ENCODE peak calls at places on chromosome 14, in seven cellular contexts. A, T, X, W, R, Q and Z are unnamed samples.

GRCh38 chr14:57657487-57657886 is 163.8 kb upstream of the CCDC198 start:
- DNase-seq in A (no peak), T (no peak), X (no peak), W (no peak), R (no peak), Q (no peak), Z (no peak)

GRCh38 chr14:96055065-96055752 is 16.0 kb downstream of the C14orf132 start:
- DNase-seq in A (no peak), T (peak; percentile 68), X (no peak), W (no peak), R (no peak), Q (no peak), Z (no peak)

GRCh38 chr14:104442107-104442551 is 137.4 kb upstream of the C14orf180 start:
- DNase-seq in A (no peak), T (no peak), X (peak; percentile 23), W (no peak), R (peak; percentile 64), Q (no peak), Z (no peak)

GRCh38 chr14:52354257-52354656 is 40.1 kb downstream of the PTGER2 start:
- DNase-seq in A (no peak), T (no peak), X (no peak), W (peak; percentile 20), R (no peak), Q (no peak), Z (no peak)

GRCh38 chr14:78897443-78897842 is 727.3 kb downstream of the NRXN3 start:
- DNase-seq in A (no peak), T (no peak), X (no peak), W (no peak), R (no peak), Q (no peak), Z (no peak)

GRCh38 chr14:74595006-74595735 is 16.9 kb downstream of the LTBP2 start:
- DNase-seq in A (no peak), T (peak; percentile 58), X (peak; percentile 59), W (peak; percentile 90), R (no peak), Q (no peak), Z (no peak)

GRCh38 chr14:72883963-72884362 is 9.9 kb downstream of the DPF3 start:
- DNase-seq in A (no peak), T (peak; percentile 42), X (no peak), W (peak; percentile 41), R (no peak), Q (peak; percentile 34), Z (no peak)

GRCh38 chr14:73796881-73797539 is 54.6 kb upstream of the PTGR2 start:
- DNase-seq in A (no peak), T (peak; percentile 56), X (no peak), W (peak; percentile 26), R (no peak), Q (no peak), Z (no peak)

GRCh38 chr14:79551591-79551990 is 659.7 kb downstream of the DIO2 start:
- DNase-seq in A (no peak), T (no peak), X (no peak), W (no peak), R (no peak), Q (no peak), Z (no peak)

GRCh38 chr14:60310086-60310684 is 61.2 kb downstream of the PPM1A start:
- DNase-seq in A (no peak), T (peak; percentile 26), X (no peak), W (no peak), R (no peak), Q (no peak), Z (no peak)

GRCh38 chr14:104117341-104118005 is 20.9 kb upstream of the KIF26A start:
- DNase-seq in A (peak; percentile 44), T (no peak), X (no peak), W (no peak), R (no peak), Q (no peak), Z (no peak)

GRCh38 chr14:73239463-73240241 is 2.3 kb downstream of the PAPLN start:
- DNase-seq in A (peak; percentile 67), T (peak; percentile 92), X (no peak), W (peak; percentile 63), R (no peak), Q (peak; percentile 25), Z (no peak)

GRCh38 chr14:79354336-79354735 is 857.0 kb downstream of the DIO2 start:
- DNase-seq in A (no peak), T (peak; percentile 73), X (no peak), W (no peak), R (no peak), Q (no peak), Z (no peak)

GRCh38 chr14:100838493-100839440 is 12.8 kb downstream of the MEG3 start:
- DNase-seq in A (peak; percentile 85), T (no peak), X (no peak), W (peak; percentile 15), R (no peak), Q (no peak), Z (no peak)

GRCh38 chr14:52949711-52950409 is 990 bp downstream of the FERMT2 start:
- DNase-seq in A (peak; percentile 22), T (peak; percentile 70), X (peak; percentile 49), W (peak; percentile 70), R (no peak), Q (no peak), Z (no peak)

GRCh38 chr14:57061009-57061711 is 207.5 kb downstream of the EXOC5 start:
- DNase-seq in A (no peak), T (no peak), X (no peak), W (no peak), R (no peak), Q (no peak), Z (no peak)

GRCh38 chr14:104207142-104207845 is 68.9 kb downstream of the KIF26A start:
- DNase-seq in A (no peak), T (no peak), X (no peak), W (no peak), R (no peak), Q (no peak), Z (no peak)

GRCh38 chr14:99564256-99564902 is 39.6 kb downstream of the CCDC85C start:
- DNase-seq in A (no peak), T (peak; percentile 86), X (no peak), W (peak; percentile 88), R (no peak), Q (no peak), Z (no peak)

GRCh38 chr14:101408077-101408831 is 153.0 kb upstream of the DIO3 start:
- DNase-seq in A (no peak), T (peak; percentile 80), X (no peak), W (peak; percentile 46), R (no peak), Q (no peak), Z (no peak)

GRCh38 chr14:34040765-34041164 is 89.9 kb upstream of the EGLN3 start:
- DNase-seq in A (no peak), T (no peak), X (no peak), W (no peak), R (no peak), Q (no peak), Z (no peak)

GRCh38 chr14:34044373-34044637 is 93.4 kb upstream of the EGLN3 start:
- DNase-seq in A (no peak), T (no peak), X (no peak), W (no peak), R (no peak), Q (no peak), Z (no peak)

GRCh38 chr14:34044666-34045306 is 93.9 kb upstream of the EGLN3 start:
- DNase-seq in A (no peak), T (no peak), X (no peak), W (no peak), R (no peak), Q (no peak), Z (no peak)

GRCh38 chr14:34041220-34041619 is 90.3 kb upstream of the EGLN3 start:
- DNase-seq in A (no peak), T (no peak), X (no peak), W (no peak), R (no peak), Q (no peak), Z (no peak)

DNA sequence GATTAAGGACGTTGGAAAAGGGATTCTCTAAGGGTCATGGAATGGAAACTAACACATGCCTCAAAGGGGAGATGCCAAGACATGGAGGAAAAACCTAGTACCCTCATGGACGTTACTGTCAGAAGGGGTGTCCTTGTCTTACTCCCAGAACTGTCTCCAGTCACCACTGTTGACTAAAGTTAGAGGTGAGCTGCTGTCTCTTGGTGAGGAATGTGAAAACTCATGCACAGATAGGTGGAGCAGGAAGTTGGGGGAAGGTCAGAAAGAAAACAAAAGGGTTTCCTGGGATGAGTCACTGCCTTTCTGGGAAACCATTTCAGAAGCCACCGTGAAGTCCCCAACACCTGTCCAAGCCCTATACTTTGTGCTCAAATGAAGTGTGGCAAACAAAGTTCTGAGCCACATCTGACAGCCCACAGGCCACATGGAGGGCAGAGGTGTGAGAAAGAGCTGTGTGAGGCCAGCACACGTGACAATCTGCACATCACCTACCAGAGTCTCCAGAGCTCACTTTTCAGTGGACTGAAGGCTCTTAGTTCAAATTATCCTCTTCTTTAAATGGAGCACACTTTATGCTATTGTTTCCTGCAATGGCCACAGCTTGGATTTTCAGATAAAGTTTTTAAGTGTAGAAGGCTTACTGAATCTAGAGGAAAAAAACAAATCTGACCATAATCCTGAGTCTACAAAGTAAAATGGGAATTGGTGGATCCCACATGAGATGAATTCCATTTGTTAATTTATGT is 92.9 kb upstream of the EGLN3 start:
- DNase-seq in A (no peak), T (no peak), X (no peak), W (no peak), R (no peak), Q (peak; percentile 42), Z (peak; percentile 56)
- TF ChIP-seq CTCF in A (no peak), T (no peak), X (no peak), W (no peak), R (no peak), Q (no peak), Z (no peak)

DNA sequence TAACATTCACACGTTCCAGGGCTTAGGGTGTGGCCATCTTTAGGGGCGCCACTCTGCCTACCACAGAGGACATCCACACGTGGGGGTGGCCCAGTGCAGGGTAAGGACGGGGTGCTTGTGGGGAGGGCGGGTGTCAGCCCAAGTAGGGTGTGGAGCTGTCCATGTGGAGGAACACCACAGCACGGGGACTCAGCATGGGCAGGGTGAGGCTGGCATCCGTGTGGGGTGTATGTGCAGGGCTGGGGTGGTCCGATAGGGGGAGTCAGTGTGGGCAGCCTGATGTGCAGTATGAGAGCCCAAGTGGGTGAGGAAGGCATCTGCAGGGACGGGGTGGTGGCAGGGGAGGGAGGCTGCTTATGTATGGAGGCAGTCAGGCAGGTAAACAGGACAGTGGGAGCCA is 17.7 kb downstream of the PSMC1 start:
- DNase-seq in A (no peak), T (no peak), X (no peak), W (no peak), R (no peak), Q (no peak), Z (no peak)
- TF ChIP-seq CTCF in A (peak; percentile 28), T (peak; percentile 9), X (no peak), W (no peak), R (peak; percentile 26), Q (no peak), Z (no peak)

DNA sequence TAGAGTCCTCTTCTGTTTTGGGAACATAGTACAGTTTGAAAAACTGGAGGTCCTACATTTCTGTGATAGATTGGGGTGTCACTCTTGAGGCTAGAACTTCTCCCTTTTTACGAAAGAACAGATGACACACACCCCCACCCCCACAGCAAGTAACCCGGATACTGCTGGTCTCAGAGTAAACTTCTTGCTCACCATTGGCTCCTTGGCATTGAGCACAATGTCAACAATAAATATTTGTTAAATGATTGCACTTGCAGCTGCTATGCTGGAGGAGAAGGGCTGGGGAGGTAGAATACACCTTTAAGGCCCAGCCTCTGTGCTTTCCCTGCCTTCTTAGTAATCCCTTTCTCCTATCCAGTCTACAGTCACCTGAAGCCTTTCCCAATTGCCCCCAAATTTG is 149.8 kb downstream of the TGFB3 start:
- DNase-seq in A (no peak), T (peak; percentile 69), X (peak; percentile 45), W (no peak), R (no peak), Q (no peak), Z (no peak)
- TF ChIP-seq CTCF in A (no peak), T (no peak), X (no peak), W (no peak), R (no peak), Q (no peak), Z (no peak)

GRCh38 chr14:46451800-46452199 is 199.8 kb downstream of the RPL10L start:
- DNase-seq in A (no peak), T (no peak), X (no peak), W (no peak), R (no peak), Q (no peak), Z (no peak)
- TF ChIP-seq CTCF in A (no peak), T (no peak), X (no peak), W (no peak), R (no peak), Q (no peak), Z (no peak)